ENCODE peak calls at places on chromosome 18, in nine cellular contexts. Z, I, V, D, E, Y, X, P and J are unnamed samples. For H3K4me1 and H3K27me3, the result is how much of the 10 kb centered on the place peaks cover.

GRCh38 chr18:41265047-41265446 is 690.0 kb upstream of the PIK3C3 start:
- DNase-seq in Y (peak), X (peak), I (no peak), P (no peak), D (no peak), Z (peak), E (no peak), V (no peak), J (no peak)

GRCh38 chr18:28183418-28184078 is 6.6 kb upstream of the CDH2 start:
- DNase-seq in Z (peak), Y (peak), V (no peak), P (no peak), X (no peak), D (peak), E (no peak), I (no peak), J (no peak)

GRCh38 chr18:79580481-79581171 is 99.0 kb upstream of the CTDP1 start:
- DNase-seq in E (no peak), I (no peak), X (no peak), Y (no peak), P (no peak), Z (no peak), D (no peak), V (no peak), J (peak)

GRCh38 chr18:69935319-69936190 is 12.1 kb downstream of the CD226 start:
- DNase-seq in V (no peak), D (peak), Y (no peak), P (no peak), E (peak), I (peak), Z (no peak), X (no peak), J (no peak)

GRCh38 chr18:13366977-13367892 is 148.7 kb downstream of the LDLRAD4 start:
- DNase-seq in I (no peak), P (no peak), Z (no peak), E (no peak), Y (no peak), X (no peak), D (no peak), V (no peak), J (no peak)

GRCh38 chr18:79927597-79928562 is 23.6 kb downstream of the SLC66A2 start:
- DNase-seq in V (no peak), I (no peak), Z (no peak), Y (no peak), P (no peak), E (peak), D (no peak), X (no peak), J (peak)

GRCh38 chr18:32086866-32087265 is 4.8 kb upstream of the RNF138 start:
- DNase-seq in D (peak), P (no peak), Z (peak), I (no peak), E (no peak), V (no peak), Y (no peak), X (no peak), J (no peak)

GRCh38 chr18:76421291-76422078 is 73.6 kb downstream of the ZNF516 start:
- DNase-seq in E (no peak), I (no peak), V (no peak), P (no peak), Z (no peak), X (no peak), Y (no peak), D (peak), J (no peak)

GRCh38 chr18:42192251-42193248 is 237.5 kb downstream of the PIK3C3 start:
- DNase-seq in Z (no peak), E (no peak), V (no peak), D (peak), X (no peak), P (no peak), Y (peak), I (no peak), J (no peak)

GRCh38 chr18:830315-830901 is 18.4 kb upstream of the YES1 start:
- DNase-seq in P (no peak), Y (peak), Z (peak), D (peak), I (peak), X (peak), V (no peak), E (peak), J (no peak)

GRCh38 chr18:9029131-9029530 is 73.4 kb upstream of the NDUFV2 start:
- DNase-seq in V (no peak), P (no peak), Z (no peak), E (no peak), X (no peak), D (peak), I (no peak), Y (peak), J (no peak)

GRCh38 chr18:42112657-42113420 is 157.8 kb downstream of the PIK3C3 start:
- DNase-seq in D (peak), Z (no peak), E (no peak), Y (no peak), X (no peak), I (no peak), V (no peak), P (no peak), J (no peak)

DNA sequence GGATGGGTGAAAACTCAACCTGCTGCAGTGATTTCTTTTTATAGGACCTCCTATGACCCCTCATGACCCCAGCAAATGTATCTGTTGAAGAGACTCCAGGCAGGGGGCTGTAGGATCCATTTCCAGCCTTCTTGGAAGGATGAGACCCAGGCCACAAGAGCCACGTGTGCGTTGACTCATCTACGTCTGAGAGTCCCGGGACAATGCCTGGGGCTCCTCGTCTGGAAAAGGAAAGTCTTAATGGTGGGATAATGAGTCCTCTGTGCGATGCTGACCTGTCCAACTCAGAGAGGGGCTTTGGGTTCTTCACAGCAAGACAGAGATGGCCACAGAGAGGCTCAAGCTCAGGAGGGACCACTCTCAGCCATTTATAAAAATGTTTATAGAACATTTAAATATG is 80.8 kb downstream of the SMIM21 start:
- DNase-seq in D (no peak), E (no peak), P (no peak), X (no peak), I (no peak), Y (no peak), Z (no peak), V (no peak), J (no peak)
- H3K4me1 ChIP-seq in D (under half), E (under half), P (under half), X (under half), I (under half), Y (under half), Z (under half), V (under half), J (under half)

GRCh38 chr18:22168360-22168921 is 948 bp upstream of the GATA6 start:
- DNase-seq in D (no peak), I (no peak), Z (no peak), Y (peak), E (peak), X (peak), P (no peak), V (no peak), J (peak)
- H3K4me3 ChIP-seq in D (no peak), I (no peak), Z (peak), Y (peak), E (peak), X (peak), P (peak), V (peak), J (peak)

DNA sequence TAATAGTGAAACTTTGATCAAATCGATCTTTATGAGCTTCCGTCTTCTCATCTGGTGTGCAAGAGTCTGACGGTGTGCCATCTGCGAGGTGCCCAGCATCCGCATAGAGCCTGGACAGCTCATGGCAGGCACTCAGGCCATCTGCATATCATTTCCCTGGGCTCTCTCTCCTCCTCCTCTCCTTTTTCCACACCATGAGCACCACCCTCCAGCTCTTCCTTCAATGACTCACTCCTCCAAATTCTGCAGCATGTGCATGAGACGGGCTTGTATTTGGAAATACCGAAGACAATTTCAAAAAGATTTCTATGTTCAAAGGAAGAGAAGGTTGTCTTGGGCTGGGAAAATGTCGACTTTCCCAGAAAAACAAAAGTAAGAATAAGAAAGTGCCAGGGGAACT is 161.0 kb downstream of the CCBE1 start:
- DNase-seq in Z (peak), V (no peak), D (peak), Y (peak), I (no peak), E (no peak), P (no peak), X (no peak), J (no peak)
- H3K27me3 ChIP-seq in Z (under half), V (under half), D (under half), Y (under half), I (under half), E (under half), P (under half), X (under half), J (under half)

GRCh38 chr18:36327352-36328316 is 30.1 kb downstream of the FHOD3 start:
- DNase-seq in Y (no peak), E (no peak), V (no peak), P (no peak), D (no peak), Z (no peak), X (no peak), I (no peak), J (no peak)
- H3K4me1 ChIP-seq in Y (under half), E (under half), V (under half), P (under half), D (under half), Z (under half), X (under half), I (under half), J (under half)

DNA sequence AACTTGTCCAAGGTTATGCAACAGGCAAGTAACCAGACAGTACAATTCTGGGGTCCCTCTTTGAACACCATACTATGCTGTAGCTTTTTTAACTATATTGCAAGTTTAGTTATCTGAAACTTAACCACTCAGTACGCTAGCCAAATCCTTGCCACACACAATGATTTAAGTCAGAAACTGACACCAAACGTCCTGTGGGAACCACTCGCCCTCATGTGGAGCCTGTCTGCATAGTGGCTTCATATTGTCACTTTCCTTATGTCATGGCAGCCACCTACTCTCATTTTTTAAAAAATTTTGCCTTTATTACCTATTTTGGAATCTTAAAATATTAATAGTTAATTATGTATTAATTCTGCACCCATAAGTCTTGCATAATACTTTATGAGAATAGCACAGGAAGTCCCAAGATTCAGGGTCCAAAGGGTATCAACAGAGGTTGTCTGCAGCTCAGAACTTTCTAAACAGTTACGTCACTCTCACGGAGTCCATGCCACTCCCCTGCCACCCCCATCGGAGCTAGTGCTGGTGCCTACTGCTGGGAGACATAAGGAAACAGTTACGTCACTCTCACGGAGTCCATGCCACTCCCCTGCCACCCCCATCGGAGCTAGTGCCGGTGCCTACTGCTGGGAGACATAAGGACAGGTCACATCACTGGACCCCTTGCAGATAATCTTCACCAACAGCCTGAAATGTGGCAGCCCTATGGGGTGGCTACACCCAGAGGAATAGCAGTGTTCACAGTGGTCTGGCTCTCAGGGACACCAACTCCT is 99.0 kb downstream of the L3MBTL4 start:
- DNase-seq in D (no peak), V (no peak), E (no peak), I (no peak), Z (no peak), Y (no peak), X (no peak), P (no peak), J (no peak)
- H3K4me3 ChIP-seq in D (no peak), V (no peak), E (no peak), I (no peak), Z (no peak), Y (no peak), X (no peak), P (no peak), J (no peak)

GRCh38 chr18:2853173-2853925 is 6.5 kb downstream of the EMILIN2 start:
- DNase-seq in D (no peak), E (no peak), P (no peak), Z (no peak), Y (no peak), I (no peak), V (no peak), X (no peak), J (no peak)
- H3K27me3 ChIP-seq in D (under half), E (under half), P (under half), Z (under half), Y (under half), I (under half), V (under half), X (half or more), J (under half)

GRCh38 chr18:57438669-57439616 is 3.8 kb downstream of the ONECUT2 start:
- DNase-seq in I (no peak), X (no peak), Y (no peak), Z (no peak), P (no peak), V (no peak), E (peak), D (no peak), J (no peak)

GRCh38 chr18:57440331-57441101 is 5.3 kb downstream of the ONECUT2 start:
- DNase-seq in V (no peak), X (no peak), E (peak), Y (no peak), D (no peak), I (no peak), Z (no peak), P (no peak), J (no peak)

GRCh38 chr18:57439617-57439975 is 4.4 kb downstream of the ONECUT2 start:
- DNase-seq in E (peak), X (no peak), I (no peak), Z (no peak), P (no peak), V (no peak), D (no peak), Y (no peak), J (no peak)

GRCh38 chr18:57441395-57441794 is 6.2 kb downstream of the ONECUT2 start:
- DNase-seq in E (peak), X (no peak), I (no peak), V (no peak), Y (no peak), D (peak), P (no peak), Z (peak), J (no peak)

GRCh38 chr18:57439985-57440330 is 4.8 kb downstream of the ONECUT2 start:
- DNase-seq in Y (no peak), V (no peak), D (no peak), E (peak), I (no peak), P (no peak), X (no peak), Z (no peak), J (no peak)
- H3K4me1 ChIP-seq in Y (under half), V (under half), D (under half), E (under half), I (under half), P (under half), X (under half), Z (under half), J (half or more)

GRCh38 chr18:34121157-34121807 is 103.4 kb downstream of the NOL4 start:
- DNase-seq in D (peak), E (no peak), V (no peak), Z (no peak), P (no peak), X (no peak), Y (peak), I (no peak), J (no peak)
- H3K4me3 ChIP-seq in D (no peak), E (no peak), V (no peak), Z (no peak), P (no peak), X (no peak), Y (peak), I (no peak), J (no peak)

GRCh38 chr18:75209129-75209951 is at the start of gene PTGR3:
- DNase-seq in X (peak), I (peak), Y (peak), V (peak), E (peak), Z (peak), D (peak), P (peak), J (peak)
- H3K27me3 ChIP-seq in X (under half), I (under half), Y (under half), V (under half), E (half or more), Z (under half), D (under half), P (under half), J (under half)